ENCODE peak calls at places on chromosomes 1 and 21, in eight cellular contexts. W, G, R, T, P, I, L and V are unnamed samples.

GRCh38 chr1:38129473-38129872 is 82.9 kb upstream of the POU3F1 start:
- DNase-seq in I (no peak), P (no peak), L (no peak), G (no peak), R (no peak), T (no peak), W (no peak), V (no peak)

GRCh38 chr21:45449658-45450502 is 44.9 kb downstream of the COL18A1 start:
- DNase-seq in T (no peak), I (no peak), W (peak), P (no peak), G (no peak), L (no peak), R (peak), V (no peak)

GRCh38 chr1:197222025-197222685 is 45.9 kb upstream of the CRB1 start:
- DNase-seq in R (no peak), I (no peak), W (peak), T (no peak), G (no peak), P (peak), L (no peak), V (no peak)

GRCh38 chr1:92857817-92858216 is 26.0 kb downstream of the RPL5 start:
- DNase-seq in R (no peak), W (no peak), P (no peak), I (no peak), T (no peak), L (no peak), G (no peak), V (no peak)

GRCh38 chr21:42381347-42381984 is 14.4 kb downstream of the TMPRSS3 start:
- DNase-seq in I (no peak), P (peak), R (no peak), W (peak), L (peak), G (peak), T (no peak), V (no peak)

GRCh38 chr1:236516929-236517704 is 6.7 kb upstream of the LGALS8 start:
- DNase-seq in I (no peak), T (no peak), L (peak), P (peak), G (peak), W (peak), R (no peak), V (peak)

GRCh38 chr1:40825430-40825778 is 36.8 kb downstream of the CITED4 start:
- DNase-seq in R (no peak), P (no peak), T (no peak), I (peak), L (no peak), W (no peak), G (peak), V (no peak)

GRCh38 chr1:173503391-173503790 is 26.3 kb downstream of the PRDX6 start:
- DNase-seq in R (no peak), P (no peak), T (no peak), L (no peak), G (no peak), I (no peak), W (no peak), V (no peak)

GRCh38 chr1:204357551-204357950 is 2.2 kb downstream of the PLEKHA6 start:
- DNase-seq in R (peak), L (no peak), G (no peak), I (no peak), T (no peak), W (no peak), P (no peak), V (no peak)

GRCh38 chr1:23916209-23917131 is 3.3 kb upstream of the CNR2 start:
- DNase-seq in L (peak), T (peak), W (peak), I (peak), P (peak), G (peak), R (peak), V (no peak)

GRCh38 chr1:31627301-31627929 is 9.9 kb downstream of the HCRTR1 start:
- DNase-seq in I (peak), W (peak), G (no peak), T (no peak), P (no peak), R (peak), L (peak), V (no peak)

GRCh38 chr1:211680752-211681327 is 5.4 kb upstream of the NEK2 start:
- DNase-seq in L (peak), G (peak), T (peak), W (peak), P (peak), I (no peak), R (peak), V (peak)

GRCh38 chr1:157156058-157156541 is 17.9 kb upstream of the ETV3 start:
- DNase-seq in R (peak), P (no peak), G (peak), I (peak), T (no peak), W (peak), L (peak), V (no peak)

GRCh38 chr1:150551049-150551783 is 2.0 kb downstream of the ADAMTSL4 start:
- DNase-seq in W (no peak), I (no peak), L (no peak), P (no peak), R (no peak), T (no peak), G (no peak), V (no peak)

GRCh38 chr1:33971018-33971710 is 107.3 kb downstream of the HMGB4 start:
- DNase-seq in G (peak), W (no peak), R (no peak), P (no peak), T (no peak), L (no peak), I (no peak), V (no peak)

GRCh38 chr1:56516539-56517252 is 62.7 kb downstream of the PLPP3 start:
- DNase-seq in I (peak), R (no peak), G (peak), T (no peak), L (peak), P (peak), W (peak), V (peak)

GRCh38 chr1:89622895-89623294 is 10.0 kb upstream of the LRRC8C start:
- DNase-seq in G (peak), R (no peak), P (no peak), I (no peak), T (no peak), W (no peak), L (no peak), V (no peak)

GRCh38 chr1:44828003-44828651 is 14.9 kb downstream of the PTCH2 start:
- DNase-seq in L (no peak), T (no peak), I (no peak), R (no peak), W (no peak), P (no peak), G (no peak), V (no peak)

GRCh38 chr21:37767984-37768383 is 148.3 kb downstream of the KCNJ6 start:
- DNase-seq in W (peak), P (no peak), G (peak), L (no peak), R (no peak), T (no peak), I (no peak), V (no peak)

GRCh38 chr1:84283381-84283780 is 18.1 kb upstream of the SAMD13 start:
- DNase-seq in I (no peak), G (no peak), T (no peak), R (no peak), L (no peak), W (no peak), P (no peak), V (no peak)

GRCh38 chr1:84294751-84295150 is 6.8 kb upstream of the SAMD13 start:
- DNase-seq in G (no peak), T (no peak), W (no peak), L (no peak), R (no peak), I (no peak), P (no peak), V (no peak)

GRCh38 chr1:84291882-84292655 is 9.4 kb upstream of the SAMD13 start:
- DNase-seq in T (no peak), R (no peak), P (no peak), I (no peak), L (no peak), G (no peak), W (no peak), V (no peak)

GRCh38 chr1:84286071-84286470 is 15.4 kb upstream of the SAMD13 start:
- DNase-seq in W (peak), L (peak), T (no peak), I (no peak), P (peak), R (no peak), G (peak), V (no peak)

DNA sequence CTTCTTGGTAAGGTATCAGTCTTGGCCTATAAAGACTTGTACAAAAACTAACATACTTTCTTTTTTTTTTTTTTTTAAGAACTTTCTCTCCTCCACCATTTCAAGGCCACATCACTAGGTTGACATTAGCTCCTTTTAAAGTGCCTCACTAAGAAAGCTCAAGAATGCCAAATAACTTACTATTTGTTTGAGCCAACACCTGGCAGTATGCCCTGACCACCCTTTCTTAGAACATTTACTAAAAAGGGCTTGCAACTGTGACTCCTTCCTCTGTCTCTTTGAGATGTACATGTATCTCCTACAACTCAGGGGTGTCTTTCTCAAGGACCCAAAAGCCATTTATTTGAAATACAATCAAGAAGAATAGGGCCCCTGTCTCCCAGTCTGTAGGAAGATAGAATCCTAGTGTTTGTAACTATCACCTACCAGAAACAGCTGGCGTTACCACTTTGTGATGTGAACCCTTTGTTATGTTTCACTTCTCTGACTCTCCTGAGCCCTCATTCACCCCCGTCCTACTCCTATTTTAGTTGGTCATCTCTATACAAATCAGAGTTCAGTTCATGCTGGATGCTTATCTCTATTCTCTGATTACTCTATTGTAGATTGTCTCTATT is 12.2 kb upstream of the SAMD13 start:
- DNase-seq in I (no peak), W (no peak), P (no peak), T (no peak), R (no peak), L (no peak), G (no peak), V (no peak)
- H3K4me3 ChIP-seq in I (no peak), W (no peak), P (no peak), T (no peak), R (no peak), L (no peak), G (no peak), V (no peak)

GRCh38 chr1:202213361-202214088 is 19.9 kb downstream of the LGR6 start:
- DNase-seq in T (no peak), G (no peak), W (no peak), L (no peak), P (no peak), R (no peak), I (no peak), V (no peak)
- TF ChIP-seq CTCF in T (peak), G (peak), W (peak), L (peak), P (peak), R (peak), I (no peak), V (no peak)

GRCh38 chr1:5992034-5992813 is at the start of gene NPHP4:
- DNase-seq in I (peak), P (peak), T (peak), L (peak), G (peak), R (peak), W (peak), V (peak)

GRCh38 chr1:5994713-5995621 is 2.7 kb upstream of the NPHP4 start:
- DNase-seq in L (no peak), I (no peak), P (no peak), W (no peak), T (no peak), R (peak), G (no peak), V (no peak)

GRCh38 chr1:5991784-5992033 is 516 bp downstream of the NPHP4 start:
- DNase-seq in G (no peak), T (no peak), R (peak), L (no peak), W (no peak), P (no peak), I (no peak), V (no peak)

GRCh38 chr1:5992814-5993552 is 758 bp upstream of the NPHP4 start:
- DNase-seq in L (no peak), W (no peak), R (no peak), I (no peak), T (no peak), P (no peak), G (no peak), V (no peak)

GRCh38 chr1:5993553-5994510 is 1.6 kb upstream of the NPHP4 start:
- DNase-seq in P (no peak), T (no peak), L (no peak), G (no peak), I (no peak), W (peak), R (peak), V (no peak)
- H3K4me3 ChIP-seq in P (peak), T (peak), L (peak), G (peak), I (no peak), W (peak), R (peak), V (peak)

DNA sequence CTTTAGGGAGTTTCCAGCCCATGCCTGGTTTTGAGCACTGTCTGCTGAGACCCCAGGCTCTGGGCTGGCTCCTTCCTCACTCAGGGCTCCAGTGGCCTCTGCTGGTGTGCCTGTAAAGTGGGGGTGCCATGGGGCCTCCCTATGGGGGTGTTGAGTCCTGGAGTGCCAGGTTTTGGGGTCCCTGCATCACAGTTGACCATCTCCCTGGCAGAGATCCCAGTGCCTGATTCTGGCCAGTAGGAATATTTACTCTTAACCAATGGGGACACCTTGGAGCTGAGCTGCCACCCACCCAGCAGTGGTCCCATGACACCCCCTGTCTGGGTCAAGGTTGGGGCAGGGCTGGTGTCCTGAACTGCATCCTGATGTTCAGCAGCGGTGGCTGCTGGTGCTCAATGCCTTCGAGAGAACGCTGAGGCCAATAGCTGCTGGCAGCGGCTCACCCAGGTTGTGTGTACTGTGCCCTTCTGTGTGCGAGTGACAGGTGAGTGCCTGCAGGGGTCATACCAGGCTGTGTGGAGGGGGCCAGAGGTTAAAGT is 9.6 kb upstream of the ZNF669 start:
- DNase-seq in P (no peak), R (no peak), I (no peak), W (no peak), T (no peak), G (no peak), L (no peak), V (no peak)
- TF ChIP-seq CTCF in P (no peak), R (no peak), I (no peak), W (no peak), T (no peak), G (no peak), L (no peak), V (no peak)

DNA sequence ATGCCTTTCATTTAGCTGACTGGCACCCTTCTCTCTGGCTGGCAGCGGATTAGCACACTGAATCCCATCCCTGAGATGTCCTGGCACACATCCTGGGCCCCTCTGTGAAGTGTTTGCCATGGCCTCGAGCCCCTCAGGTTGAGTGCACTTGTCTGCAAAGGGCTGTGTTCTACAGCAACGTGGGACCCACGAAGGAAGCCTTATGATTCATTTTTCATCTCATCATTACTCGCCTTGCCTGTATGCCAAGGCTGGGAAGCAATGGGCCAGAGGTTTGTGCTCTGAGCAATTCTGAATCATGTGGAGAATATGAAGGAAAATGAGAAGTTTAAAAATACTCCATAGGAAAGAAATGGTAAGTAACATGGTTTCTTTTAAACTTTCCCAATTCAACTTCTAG is 124.8 kb upstream of the LMO4 start:
- DNase-seq in R (no peak), G (peak), I (no peak), P (peak), L (peak), T (peak), W (peak), V (no peak)
- H3K4me3 ChIP-seq in R (no peak), G (no peak), I (no peak), P (no peak), L (no peak), T (no peak), W (no peak), V (no peak)

GRCh38 chr1:241464985-241465384 is 54.6 kb downstream of the FH start:
- DNase-seq in W (no peak), R (no peak), L (no peak), G (no peak), I (no peak), P (no peak), T (no peak), V (no peak)
- TF ChIP-seq CTCF in W (no peak), R (no peak), L (no peak), G (no peak), I (no peak), P (no peak), T (peak), V (no peak)

GRCh38 chr1:145961425-145962156 is 2.8 kb downstream of the ANKRD34A start:
- DNase-seq in I (no peak), W (no peak), G (no peak), T (no peak), R (peak), P (no peak), L (no peak), V (no peak)

GRCh38 chr1:145960468-145961108 is 2.8 kb upstream of the LIX1L start:
- DNase-seq in I (peak), G (peak), L (peak), P (no peak), T (no peak), R (peak), W (peak), V (no peak)

GRCh38 chr1:145961109-145961424 is 3.2 kb upstream of the LIX1L start:
- DNase-seq in R (no peak), L (no peak), T (no peak), I (no peak), G (no peak), W (no peak), P (no peak), V (no peak)

GRCh38 chr1:145963218-145964019 is 956 bp downstream of the ANKRD34A start:
- DNase-seq in P (peak), I (no peak), W (peak), L (peak), G (peak), T (no peak), R (no peak), V (no peak)

GRCh38 chr1:145962157-145963102 is 1.9 kb downstream of the ANKRD34A start:
- DNase-seq in I (no peak), G (no peak), L (no peak), P (no peak), R (peak), W (no peak), T (no peak), V (no peak)
- H3K4me3 ChIP-seq in I (peak), G (peak), L (peak), P (peak), R (peak), W (peak), T (peak), V (peak)

GRCh38 chr1:18211764-18212163 is 104.2 kb downstream of the IGSF21 start:
- DNase-seq in I (no peak), W (no peak), R (no peak), P (no peak), T (no peak), G (no peak), L (no peak), V (no peak)

GRCh38 chr1:18217398-18218043 is 109.9 kb downstream of the IGSF21 start:
- DNase-seq in P (no peak), G (no peak), T (no peak), W (no peak), L (no peak), R (no peak), I (no peak), V (no peak)
- TF ChIP-seq CTCF in P (peak), G (no peak), T (peak), W (no peak), L (peak), R (peak), I (no peak), V (peak)